ENCODE peak calls at places on chromosomes 7 and 10, in eight cellular contexts. A, T, D, S, N, M, F and W are unnamed samples.
A peak's percentile ranks its signal among the peaks of the same experiment; 100 is the strongest.

GRCh38 chr7:41136551-41136950 is 566.3 kb downstream of the INHBA start:
- DNase-seq in A (no peak), M (no peak), N (no peak), S (no peak), D (no peak), T (no peak), F (peak; percentile 61), W (no peak)

GRCh38 chr7:127347567-127348246 is 44.8 kb downstream of the ZNF800 start:
- DNase-seq in N (no peak), A (peak; percentile 69), M (peak; percentile 16), F (peak; percentile 87), D (peak; percentile 66), S (peak; percentile 92), T (peak; percentile 85), W (peak; percentile 5)

GRCh38 chr10:128296608-128297007 is 170.4 kb upstream of the MKI67 start:
- DNase-seq in S (no peak), F (no peak), A (no peak), T (no peak), D (no peak), M (no peak), N (no peak), W (no peak)

GRCh38 chr7:57867884-57868701 is 418.1 kb downstream of the ZNF716 start:
- DNase-seq in D (peak; percentile 21), A (no peak), S (no peak), F (peak; percentile 53), M (no peak), T (no peak), N (no peak), W (no peak)

GRCh38 chr7:138338361-138338760 is 121.7 kb upstream of the TRIM24 start:
- DNase-seq in D (peak; percentile 56), F (no peak), A (no peak), S (no peak), N (no peak), T (no peak), M (no peak), W (no peak)

GRCh38 chr7:17029150-17029549 is 147.4 kb upstream of the AGR3 start:
- DNase-seq in A (no peak), T (no peak), D (no peak), M (no peak), F (no peak), S (no peak), N (no peak), W (no peak)

GRCh38 chr10:120580651-120581259 is 123.7 kb downstream of the PLPP4 start:
- DNase-seq in T (no peak), D (no peak), N (no peak), A (no peak), F (no peak), S (no peak), M (no peak), W (no peak)

GRCh38 chr7:90709501-90710465 is 113.7 kb downstream of the CDK14 start:
- DNase-seq in T (no peak), F (no peak), M (no peak), S (no peak), N (no peak), D (no peak), A (no peak), W (no peak)

DNA sequence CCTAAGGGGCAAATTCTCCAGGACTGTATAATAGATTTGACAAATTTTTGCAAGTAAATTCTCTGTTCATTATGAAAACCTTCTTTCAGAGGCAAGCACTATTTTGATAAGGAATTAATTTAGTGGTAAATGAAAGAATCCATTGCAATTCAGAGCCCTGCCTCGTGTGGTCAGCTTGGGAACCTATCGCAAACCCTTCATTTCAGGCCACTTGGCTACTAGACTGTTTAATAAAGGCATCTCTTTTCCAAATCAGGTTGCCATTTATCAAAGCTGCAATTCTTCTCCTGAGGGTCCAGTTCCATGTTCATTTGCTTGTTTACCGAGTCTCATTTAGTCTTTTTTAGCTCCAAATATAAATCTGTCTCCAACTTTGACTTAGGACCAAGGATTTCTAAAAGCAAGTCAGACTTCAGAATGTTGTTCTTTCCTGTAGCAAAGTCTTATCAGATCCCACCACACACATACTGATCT is 28.4 kb downstream of the PPP1R3C start:
- DNase-seq in S (no peak), A (no peak), D (no peak), N (no peak), T (peak; percentile 35), M (no peak), F (no peak), W (no peak)
- H3K27ac ChIP-seq in S (no peak overlapping the region), A (peak overlapping the region; percentile 87), D (peak overlapping the region; percentile 95), N (peak overlapping the region; percentile 67), T (no peak overlapping the region), M (no peak overlapping the region), F (peak overlapping the region; percentile 68), W (peak overlapping the region; percentile 74)

DNA sequence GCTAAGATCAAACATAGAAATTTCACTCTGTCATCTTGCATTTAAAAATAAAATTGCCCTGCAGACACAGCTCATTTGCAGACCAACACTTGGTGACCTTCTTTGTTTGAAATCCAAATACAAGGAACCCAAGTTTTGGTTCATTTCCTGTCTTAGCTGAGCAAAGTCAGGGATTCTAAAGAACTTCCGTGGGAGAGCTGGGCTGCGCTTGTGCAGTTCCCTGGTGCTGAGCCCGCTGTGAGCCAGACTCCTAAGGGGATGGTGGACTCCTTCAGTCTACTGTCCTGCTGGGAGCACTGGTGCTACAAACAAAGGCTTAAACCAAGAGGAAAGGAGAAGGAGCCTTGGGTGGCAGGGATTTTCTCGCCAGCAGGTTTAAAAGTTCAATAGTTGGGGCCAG is 60.0 kb downstream of the MYOF start:
- DNase-seq in A (no peak), D (no peak), M (no peak), T (no peak), S (no peak), N (no peak), F (no peak), W (no peak)
- H3K27ac ChIP-seq in A (peak overlapping the region; percentile 72), D (no peak overlapping the region), M (no peak overlapping the region), T (no peak overlapping the region), S (no peak overlapping the region), N (peak overlapping the region; percentile 36), F (no peak overlapping the region), W (peak overlapping the region; percentile 7)

GRCh38 chr10:103451871-103452713 is at the start of gene CALHM2:
- DNase-seq in F (peak; percentile 90), A (peak; percentile 84), D (peak; percentile 73), M (peak; percentile 24), S (peak; percentile 62), N (peak; percentile 87), T (peak; percentile 75), W (no peak)
- H3K27ac ChIP-seq in F (peak within 1 kb of the TSS; percentile 62), A (peak within 1 kb of the TSS; percentile 95), D (peak within 1 kb of the TSS; percentile 76), M (peak within 1 kb of the TSS; percentile 63), S (no peak within 1 kb of the TSS), N (peak within 1 kb of the TSS; percentile 95), T (no peak within 1 kb of the TSS), W (peak within 1 kb of the TSS; percentile 18)

GRCh38 chr10:131979336-131979735 is 2.4 kb downstream of the BNIP3 start:
- DNase-seq in F (peak; percentile 41), S (no peak), A (no peak), N (no peak), T (no peak), D (no peak), M (no peak), W (no peak)

GRCh38 chr10:131981429-131982184 is at the start of gene BNIP3:
- DNase-seq in D (peak; percentile 97), M (peak; percentile 82), A (peak; percentile 96), S (peak; percentile 98), T (peak; percentile 93), F (peak; percentile 98), N (peak; percentile 93), W (peak; percentile 46)

GRCh38 chr10:131980757-131981428 is 830 bp downstream of the BNIP3 start:
- DNase-seq in S (peak; percentile 63), T (peak; percentile 84), D (peak; percentile 20), N (no peak), A (no peak), M (peak; percentile 18), F (no peak), W (no peak)

GRCh38 chr10:131979821-131980270 is 1.9 kb downstream of the BNIP3 start:
- DNase-seq in S (peak; percentile 56), M (no peak), A (no peak), F (peak; percentile 81), D (peak; percentile 63), T (no peak), N (no peak), W (no peak)

GRCh38 chr10:131980321-131980720 is 1.4 kb downstream of the BNIP3 start:
- DNase-seq in D (no peak), T (no peak), A (no peak), N (no peak), M (no peak), F (no peak), S (no peak), W (no peak)
- H3K27ac ChIP-seq in D (peak overlapping the region; percentile 86), T (no peak overlapping the region), A (no peak overlapping the region), N (no peak overlapping the region), M (no peak overlapping the region), F (no peak overlapping the region), S (no peak overlapping the region), W (no peak overlapping the region)

DNA sequence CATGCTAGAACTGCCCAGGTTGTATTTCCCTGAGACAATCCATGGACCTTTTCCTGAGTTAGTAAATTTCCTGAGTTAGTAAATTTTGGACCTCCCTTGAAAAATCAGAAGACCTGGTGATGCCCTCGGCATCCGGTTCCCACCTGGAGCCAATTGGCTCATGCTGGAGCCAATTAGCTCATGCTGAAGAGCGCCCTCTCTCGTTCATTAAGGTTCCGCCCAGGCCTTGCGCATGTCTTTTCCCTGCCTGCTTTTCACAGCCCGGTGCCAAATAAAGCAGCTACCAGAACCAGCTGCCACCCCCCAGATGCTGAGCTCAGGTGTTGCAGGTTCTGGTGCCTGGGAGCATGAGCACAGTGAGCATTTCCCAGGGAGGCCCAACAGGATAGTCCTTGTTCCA is 96.2 kb downstream of the APBB1IP start:
- DNase-seq in N (no peak), T (peak; percentile 88), M (no peak), S (peak; percentile 43), F (no peak), D (no peak), A (no peak), W (no peak)
- H3K27ac ChIP-seq in N (no peak overlapping the region), T (no peak overlapping the region), M (no peak overlapping the region), S (no peak overlapping the region), F (no peak overlapping the region), D (no peak overlapping the region), A (no peak overlapping the region), W (no peak overlapping the region)

GRCh38 chr10:43862756-43863155 is 214.1 kb upstream of the ZNF32 start:
- DNase-seq in M (no peak), S (no peak), T (no peak), N (peak; percentile 49), F (no peak), D (no peak), A (no peak), W (no peak)

GRCh38 chr10:43863859-43864591 is 215.3 kb upstream of the ZNF32 start:
- DNase-seq in F (no peak), D (peak; percentile 47), N (peak; percentile 75), T (no peak), S (no peak), A (peak; percentile 85), M (no peak), W (no peak)

GRCh38 chr10:43863270-43863669 is 214.6 kb upstream of the ZNF32 start:
- DNase-seq in D (no peak), F (no peak), S (no peak), T (no peak), N (peak; percentile 55), M (no peak), A (no peak), W (no peak)

GRCh38 chr10:43864622-43865021 is 215.9 kb upstream of the ZNF32 start:
- DNase-seq in F (no peak), T (no peak), D (no peak), S (no peak), A (no peak), M (no peak), N (no peak), W (no peak)

GRCh38 chr10:43861966-43862751 is 213.5 kb upstream of the ZNF32 start:
- DNase-seq in S (no peak), D (no peak), T (no peak), M (no peak), A (peak; percentile 81), N (peak; percentile 76), F (no peak), W (no peak)
- H3K27ac ChIP-seq in S (no peak overlapping the region), D (peak overlapping the region; percentile 66), T (no peak overlapping the region), M (no peak overlapping the region), A (peak overlapping the region; percentile 89), N (peak overlapping the region; percentile 50), F (no peak overlapping the region), W (no peak overlapping the region)